ENCODE peak calls at places on chromosome X, in five cellular contexts. K is RWPE2; G is activated B cell treated with CpG ODN at 0.5 μM for 24 hours; J is activated CD8-positive, alpha-beta T cell treated with anti-CD3 and anti-CD28 coated beads for 36 hours; W is HCT116. E is an unnamed sample.

GRCh38 chrX:46325312-46325877 is 219.8 kb downstream of the ZNF674 start:
- ATAC-seq in J (peak), G (no peak), K (peak), W (peak), E (peak)

GRCh38 chrX:45749375-45749774 is 548.7 kb upstream of the DIPK2B start:
- ATAC-seq in J (no peak), G (no peak), W (no peak), K (no peak), E (peak)

GRCh38 chrX:78024349-78025108 is 55.1 kb upstream of the PGAM4 start:
- ATAC-seq in W (peak), K (peak), J (peak), G (peak), E (no peak)

GRCh38 chrX:84188320-84188834 is 378 bp upstream of the RPS6KA6 start:
- ATAC-seq in K (peak), G (no peak), J (peak), W (no peak), E (peak)

GRCh38 chrX:128518508-128518907 is 466.3 kb upstream of the ACTRT1 start:
- ATAC-seq in K (peak), G (no peak), W (no peak), J (no peak), E (peak)

GRCh38 chrX:2430265-2430825 is 70.4 kb downstream of the DHRSX start:
- ATAC-seq in W (no peak), G (no peak), K (no peak), J (no peak), E (no peak)

GRCh38 chrX:30283456-30284200 is 25.6 kb downstream of the NR0B1 start:
- ATAC-seq in J (no peak), W (peak), G (no peak), K (peak), E (peak)

GRCh38 chrX:25001808-25002657 is 13.7 kb downstream of the ARX start:
- ATAC-seq in K (no peak), G (no peak), J (no peak), W (no peak), E (no peak)

GRCh38 chrX:14497184-14497666 is 32.1 kb upstream of the GLRA2 start:
- ATAC-seq in W (no peak), J (peak), G (peak), K (no peak), E (peak)

GRCh38 chrX:153944140-153944799 is at the start of gene RENBP:
- ATAC-seq in K (no peak), G (peak), W (no peak), J (peak), E (no peak)

GRCh38 chrX:2497961-2498780 is 2.6 kb downstream of the DHRSX start:
- ATAC-seq in K (no peak), J (no peak), G (no peak), W (no peak), E (no peak)

GRCh38 chrX:50579955-50580354 is 109.3 kb upstream of the DGKK start:
- ATAC-seq in J (no peak), K (peak), G (no peak), W (peak), E (peak)

GRCh38 chrX:51893931-51894696 is 691 bp downstream of the MAGED1 start:
- ATAC-seq in J (no peak), K (peak), W (no peak), G (no peak), E (peak)

GRCh38 chrX:78517124-78517523 is 142.0 kb downstream of the RTL3 start:
- ATAC-seq in J (peak), K (no peak), W (no peak), G (peak), E (no peak)

GRCh38 chrX:44915361-44915868 is 42.4 kb downstream of the KDM6A start:
- ATAC-seq in G (no peak), K (no peak), W (no peak), J (no peak), E (peak)

GRCh38 chrX:77347572-77347971 is 99.6 kb upstream of the FGF16 start:
- ATAC-seq in W (no peak), J (no peak), K (no peak), G (no peak), E (no peak)

GRCh38 chrX:69280956-69281355 is 115.7 kb upstream of the PJA1 start:
- ATAC-seq in G (no peak), K (no peak), J (no peak), W (no peak), E (no peak)

GRCh38 chrX:107154787-107155620 is 36.4 kb upstream of the RBM41 start:
- ATAC-seq in J (peak), W (peak), G (no peak), K (peak), E (peak)

GRCh38 chrX:118974088-118974907 is at the start of gene LONRF3:
- ATAC-seq in W (peak), G (peak), K (peak), J (peak), E (peak)

GRCh38 chrX:13899607-13900006 is 82.7 kb upstream of the GPM6B start:
- ATAC-seq in G (no peak), K (peak), J (no peak), W (peak), E (peak)

GRCh38 chrX:16711219-16712115 is 1.0 kb downstream of the CTPS2 start:
- ATAC-seq in W (no peak), K (no peak), J (peak), G (peak), E (no peak)

GRCh38 chrX:107549504-107549903 is 78.8 kb upstream of the PRPS1 start:
- ATAC-seq in J (peak), G (no peak), K (no peak), W (no peak), E (no peak)

GRCh38 chrX:136021903-136022302 is 36.7 kb downstream of the SLC9A6 start:
- ATAC-seq in K (no peak), W (no peak), G (no peak), J (peak), E (no peak)